ENCODE peak calls at places on chromosomes 13 and 19, in five cellular contexts. X is H9, S is IMR-90, Z is mesendoderm, D is mesenchymal stem cell. P is an unnamed sample. For H3K27me3, the result is how much of the 10 kb centered on the place peaks cover.

GRCh38 chr13:33322965-33323668 is 37.6 kb upstream of the STARD13 start:
- DNase-seq in X (no peak), D (no peak), Z (no peak), S (no peak), P (no peak)

GRCh38 chr19:2332341-2333026 is 4.0 kb downstream of the SPPL2B start:
- DNase-seq in S (no peak), D (no peak), Z (no peak), X (no peak), P (no peak)

GRCh38 chr19:12723383-12723642 is 419 bp downstream of the TNPO2 start:
- DNase-seq in Z (no peak), D (no peak), X (no peak), S (peak), P (no peak)

GRCh38 chr19:57165846-57166245 is 1.4 kb downstream of the DUXA start:
- DNase-seq in Z (no peak), D (no peak), S (no peak), X (no peak), P (no peak)

GRCh38 chr19:12611361-12611699 is 610 bp downstream of the ZNF791 start:
- DNase-seq in Z (peak), S (peak), X (peak), D (peak), P (peak)

GRCh38 chr13:51044023-51044665 is 66.9 kb downstream of the C13orf42 start:
- DNase-seq in D (no peak), S (no peak), Z (no peak), X (no peak), P (no peak)

GRCh38 chr19:4031420-4031819 is 23.9 kb downstream of the PIAS4 start:
- DNase-seq in D (no peak), S (no peak), Z (no peak), X (no peak), P (no peak)

GRCh38 chr19:1854542-1855039 is 6.3 kb upstream of the REXO1 start:
- DNase-seq in X (peak), D (no peak), S (no peak), Z (peak), P (no peak)

GRCh38 chr19:34253711-34254551 is 423 bp upstream of the GARRE1 start:
- DNase-seq in S (peak), X (peak), D (peak), Z (peak), P (peak)

GRCh38 chr13:27137759-27138158 is 33.9 kb downstream of the USP12 start:
- DNase-seq in S (no peak), Z (no peak), D (no peak), X (no peak), P (no peak)

GRCh38 chr13:46687810-46688209 is 109.2 kb downstream of the ESD start:
- DNase-seq in Z (peak), D (peak), X (peak), S (peak), P (peak)

GRCh38 chr13:99661791-99662190 is 160.5 kb downstream of the TM9SF2 start:
- DNase-seq in Z (peak), X (peak), D (no peak), S (no peak), P (no peak)

GRCh38 chr19:6414793-6415591 is 9.6 kb downstream of the KHSRP start:
- DNase-seq in Z (no peak), D (no peak), S (no peak), X (no peak), P (no peak)

GRCh38 chr13:110663044-110663443 is 42.9 kb downstream of the CARS2 start:
- DNase-seq in S (no peak), X (no peak), D (no peak), Z (no peak), P (no peak)

GRCh38 chr19:1259873-1260748 is 9.0 kb upstream of the CIRBP start:
- DNase-seq in X (no peak), Z (peak), D (no peak), S (no peak), P (peak)

GRCh38 chr13:52695856-52696255 is 43.2 kb downstream of the SUGT1 start:
- DNase-seq in S (peak), X (no peak), D (peak), Z (no peak), P (no peak)

GRCh38 chr19:6576869-6577281 is 14.1 kb downstream of the CD70 start:
- DNase-seq in D (no peak), Z (no peak), S (no peak), X (no peak), P (no peak)

GRCh38 chr19:51724543-51724942 is 752 bp upstream of the HAS1 start:
- DNase-seq in S (no peak), D (no peak), X (no peak), Z (no peak), P (no peak)

GRCh38 chr19:51161266-51161665 is 19.2 kb downstream of the SIGLEC7 start:
- DNase-seq in X (no peak), D (no peak), Z (no peak), S (no peak), P (no peak)

GRCh38 chr19:32464279-32464678 is 58.7 kb downstream of the DPY19L3 start:
- DNase-seq in S (peak), D (peak), Z (no peak), X (no peak), P (no peak)

GRCh38 chr19:1234670-1235380 is 3.0 kb downstream of the CBARP start:
- DNase-seq in X (no peak), Z (no peak), D (no peak), S (no peak), P (no peak)

GRCh38 chr19:54389556-54389955 is 24.8 kb upstream of the LAIR1 start:
- DNase-seq in X (no peak), Z (no peak), S (no peak), D (no peak), P (no peak)

GRCh38 chr19:12872941-12873890 is 8.0 kb downstream of the DNASE2 start:
- DNase-seq in X (peak), D (peak), S (peak), Z (peak), P (peak)

GRCh38 chr19:2503521-2504109 is 27.7 kb downstream of the GADD45B start:
- DNase-seq in Z (peak), D (peak), X (no peak), S (peak), P (no peak)

GRCh38 chr19:31538879-31539278 is 189.6 kb upstream of the TSHZ3 start:
- DNase-seq in S (no peak), X (peak), D (no peak), Z (no peak), P (no peak)

GRCh38 chr19:3576696-3577443 is 4.1 kb downstream of the HMG20B start:
- DNase-seq in X (peak), Z (peak), S (peak), D (peak), P (no peak)

GRCh38 chr13:47841131-47841530 is 159.9 kb downstream of the SUCLA2 start:
- DNase-seq in S (no peak), Z (no peak), X (no peak), D (no peak), P (no peak)

GRCh38 chr19:6378036-6378435 is 2.3 kb upstream of the PSPN start:
- DNase-seq in S (peak), Z (peak), D (peak), X (no peak), P (peak)

DNA sequence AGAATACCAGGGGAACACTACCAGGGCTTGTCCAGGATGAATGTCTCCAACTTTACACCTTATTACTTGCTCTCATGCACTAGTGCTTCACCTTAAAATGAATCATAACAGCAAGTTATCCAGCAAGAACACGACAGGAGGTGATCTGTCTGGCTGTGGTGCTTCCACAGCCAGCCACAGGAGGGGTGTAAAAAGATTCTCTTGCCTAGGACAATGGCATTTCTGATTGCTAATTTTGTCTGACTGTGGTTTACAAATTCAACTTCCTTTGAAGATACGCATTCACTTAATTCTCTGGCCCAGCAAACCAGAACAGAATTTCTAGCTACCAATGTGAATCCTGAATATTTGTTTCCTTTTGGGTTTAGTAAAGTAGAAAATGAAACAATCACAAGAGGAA is 23.1 kb upstream of the COG3 start:
- DNase-seq in D (peak), Z (no peak), S (peak), X (no peak), P (no peak)
- H3K9ac ChIP-seq in D (peak), Z (no peak), S (no peak), X (no peak), P (no peak)

DNA sequence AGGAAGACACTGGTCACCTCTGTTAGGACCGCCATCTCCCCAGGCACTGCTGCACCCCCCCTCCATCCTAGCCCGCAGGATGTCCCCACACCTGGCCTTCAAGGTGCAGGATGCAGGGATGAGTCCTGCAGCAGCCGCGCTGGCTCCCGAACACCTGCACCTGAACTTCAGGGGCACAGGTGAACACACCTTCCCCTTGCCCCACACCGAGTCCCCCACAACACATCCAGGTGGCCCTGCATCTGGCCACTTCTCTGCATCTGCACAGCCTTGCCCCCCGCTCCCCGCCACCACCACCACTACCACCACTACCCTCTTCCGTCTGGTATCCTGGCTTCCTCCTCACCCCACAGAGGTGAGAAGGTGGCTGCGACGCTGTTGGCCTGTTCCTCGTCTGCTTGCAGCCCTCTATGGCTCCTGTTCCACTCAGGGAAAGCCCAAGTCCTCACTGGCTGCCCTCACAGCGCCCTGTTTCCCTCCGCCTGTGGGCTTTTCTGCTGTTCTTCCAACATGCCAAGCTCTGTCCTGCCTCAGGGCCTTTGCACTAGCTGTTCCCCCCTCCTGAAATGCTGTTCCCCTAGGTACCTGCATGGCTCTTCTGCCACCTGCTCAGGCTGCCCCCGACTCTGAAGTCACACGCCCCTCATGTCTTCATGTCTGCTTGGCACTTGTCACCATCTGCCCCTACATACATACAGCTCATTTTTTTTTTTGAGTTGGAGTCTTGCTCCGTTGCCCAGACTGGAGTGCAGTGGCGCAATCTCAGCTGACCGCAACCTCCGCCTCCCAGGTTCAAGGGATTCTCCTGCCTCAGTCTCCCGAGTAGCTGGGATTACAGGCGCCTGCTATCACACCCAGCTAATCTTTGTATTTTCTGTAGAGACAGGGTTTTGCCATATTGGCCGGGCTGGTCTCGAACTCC is 1.4 kb upstream of the CERS1 start:
- DNase-seq in S (no peak), X (no peak), D (no peak), Z (no peak), P (no peak)
- H3K27me3 ChIP-seq in S (under half), X (under half), D (under half), Z (under half), P (under half)

DNA sequence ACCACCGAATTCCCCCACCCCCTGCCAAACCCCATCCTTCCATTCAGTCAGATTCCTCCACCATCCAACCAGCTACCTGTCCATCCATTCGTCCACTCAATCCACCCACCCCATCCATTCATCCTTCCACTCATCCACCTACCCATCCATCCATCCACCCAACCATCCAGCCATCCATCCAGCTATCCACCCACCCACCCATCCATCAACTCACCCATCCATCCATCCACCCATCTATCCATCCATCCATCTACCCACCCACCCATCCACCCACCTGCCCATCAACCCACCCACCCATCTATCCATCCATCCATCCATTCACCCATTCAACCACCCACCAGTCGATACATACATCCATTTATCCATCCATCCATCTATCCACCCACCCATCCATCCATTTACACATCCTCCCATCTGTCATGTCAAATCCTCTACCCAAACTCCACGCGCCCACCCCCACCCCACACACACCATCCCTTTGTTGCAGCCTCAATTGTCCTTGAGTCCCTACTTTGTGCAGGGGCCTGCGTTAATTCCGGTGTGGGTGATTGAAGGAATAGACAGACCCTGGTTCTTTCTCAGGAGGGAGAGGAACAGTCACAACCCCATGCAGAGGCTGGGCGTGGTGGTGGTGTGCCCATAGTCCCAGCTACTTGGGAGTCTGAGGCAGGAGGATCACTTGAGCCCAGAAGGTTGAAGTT is 5.3 kb upstream of the SLC5A5 start:
- DNase-seq in S (no peak), D (no peak), Z (no peak), X (no peak), P (no peak)
- H2AK5ac ChIP-seq in S (no peak), D (no peak), Z (no peak), X (no peak), P (no peak)

DNA sequence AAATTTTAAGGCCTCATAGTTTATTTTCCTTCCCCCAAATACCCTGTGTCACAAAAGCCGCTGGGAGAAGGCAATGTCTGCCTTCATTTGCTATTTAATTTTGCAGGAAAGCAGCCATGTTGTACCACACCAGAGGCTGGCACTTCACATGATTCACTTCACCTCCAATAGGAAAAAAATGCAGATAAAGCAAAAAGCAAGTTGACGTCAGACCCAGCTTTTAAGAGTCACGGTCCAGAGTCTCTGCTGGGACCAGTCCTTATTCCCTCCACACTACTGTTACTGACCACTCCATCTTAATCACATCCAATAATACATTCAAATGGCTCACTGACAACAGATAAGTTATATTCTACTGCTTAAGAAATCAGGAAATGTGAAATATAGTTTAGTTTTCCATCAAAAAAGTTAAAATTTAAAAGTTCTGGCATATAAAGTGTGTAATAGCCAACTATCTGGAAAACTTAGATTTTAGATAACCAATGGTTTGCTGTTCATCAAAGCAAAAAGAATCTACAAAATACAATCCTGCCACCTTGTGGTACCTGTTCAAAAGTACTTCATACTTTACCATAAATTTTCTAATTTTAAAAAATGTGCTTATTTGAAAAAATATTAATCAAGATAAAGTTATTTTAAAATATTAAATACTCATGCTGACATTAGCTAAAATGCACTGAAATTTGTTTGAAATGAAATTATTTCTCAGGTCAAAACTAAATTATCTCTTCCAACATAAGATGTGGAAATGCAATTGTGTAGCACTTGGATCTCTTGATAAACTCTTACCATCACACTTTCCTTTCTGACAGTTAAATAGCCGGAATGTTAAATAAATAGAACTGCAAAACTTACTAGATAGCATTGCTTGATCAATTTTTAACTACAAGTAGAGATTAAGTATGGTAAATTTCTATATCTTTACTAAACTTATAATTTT is 97.3 kb downstream of the SERP2 start:
- DNase-seq in Z (peak), S (peak), X (no peak), D (peak), P (peak)
- H3K9ac ChIP-seq in Z (no peak), S (no peak), X (no peak), D (no peak), P (no peak)

GRCh38 chr19:38362076-38362945 is 12.1 kb upstream of the PSMD8 start:
- DNase-seq in S (peak), D (peak), X (peak), Z (peak), P (peak)

GRCh38 chr19:38361633-38362075 is 12.7 kb upstream of the PSMD8 start:
- DNase-seq in D (peak), S (peak), Z (peak), X (peak), P (peak)

GRCh38 chr19:38359242-38360021 is 14.9 kb upstream of the PSMD8 start:
- DNase-seq in Z (no peak), X (no peak), S (no peak), D (no peak), P (no peak)

GRCh38 chr19:38360839-38361631 is 13.3 kb upstream of the PSMD8 start:
- DNase-seq in Z (no peak), X (no peak), D (no peak), S (no peak), P (no peak)

GRCh38 chr19:38360351-38360750 is 14.0 kb upstream of the PSMD8 start:
- DNase-seq in D (no peak), X (no peak), Z (no peak), S (no peak), P (no peak)
- H3K27me3 ChIP-seq in D (half or more), X (under half), Z (under half), S (under half), P (under half)

GRCh38 chr19:48866692-48867091 is 1.7 kb downstream of the PLEKHA4 start:
- DNase-seq in S (no peak), X (no peak), D (no peak), Z (no peak), P (no peak)

GRCh38 chr19:48867119-48867921 is 1.1 kb downstream of the PLEKHA4 start:
- DNase-seq in Z (no peak), D (no peak), S (no peak), X (no peak), P (no peak)

GRCh38 chr19:48867922-48868195 is 558 bp downstream of the PLEKHA4 start:
- DNase-seq in X (no peak), Z (no peak), D (no peak), S (no peak), P (no peak)

GRCh38 chr19:48870048-48870447 is 1.6 kb upstream of the PLEKHA4 start:
- DNase-seq in D (no peak), S (no peak), X (no peak), Z (no peak), P (no peak)

GRCh38 chr19:48868196-48868886 is at the start of gene PLEKHA4:
- DNase-seq in D (peak), X (peak), Z (no peak), S (peak), P (no peak)
- H2AK5ac ChIP-seq in D (peak), X (no peak), Z (no peak), S (peak), P (peak)

GRCh38 chr13:103810026-103810425 is 743.8 kb upstream of the SLC10A2 start:
- DNase-seq in D (no peak), X (no peak), Z (peak), S (no peak), P (no peak)

GRCh38 chr13:103803349-103803748 is 737.1 kb upstream of the SLC10A2 start:
- DNase-seq in D (no peak), X (no peak), Z (no peak), S (no peak), P (no peak)

DNA sequence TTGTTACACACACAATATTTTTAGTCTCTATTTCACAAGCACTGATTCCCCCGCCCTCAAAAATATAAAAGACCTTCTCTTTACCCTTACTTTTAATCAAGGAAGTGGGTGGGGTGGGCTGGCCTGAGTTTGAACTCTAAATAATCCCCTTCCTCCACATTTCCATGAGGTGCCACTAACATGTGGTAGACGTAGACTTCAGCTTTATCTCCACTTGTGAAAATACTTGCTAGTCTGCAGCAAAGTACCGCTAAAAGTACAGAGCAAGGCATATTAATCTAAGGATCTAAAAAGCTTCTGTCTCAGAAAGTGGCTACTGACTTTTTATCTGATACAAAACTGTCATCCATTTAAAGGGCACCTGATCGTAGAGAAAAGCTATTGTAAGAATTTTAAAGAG is 739.6 kb upstream of the SLC10A2 start:
- DNase-seq in X (no peak), Z (peak), S (no peak), D (no peak), P (no peak)
- H3K9ac ChIP-seq in X (no peak), Z (no peak), S (no peak), D (no peak), P (no peak)

P was measured in trophoblast cell.